ENCODE peak calls at places on chromosomes 6 and 20, in eight cellular contexts. One of them, this sample, is unnamed.

GRCh38 chr20:37990571-37991151 is 42.6 kb downstream of the TTI1 start:
- DNase-seq in anterior cingulate cortex: no peak
- DNase-seq in amniotic stem cell: no peak
- DNase-seq in fibroblast of the conjunctiva: no peak
- DNase-seq in HTR-8/SVneo: no peak
- DNase-seq in HT1080: peak; percentile 93
- DNase-seq in cardiac septum: no peak
- DNase-seq in fibroblast of lung: peak; percentile 86
- DNase-seq in this sample: no peak

GRCh38 chr6:150528648-150529285 is 70.9 kb upstream of the PLEKHG1 start:
- DNase-seq in fibroblast of lung: peak; percentile 68
- DNase-seq in HT1080: no peak
- DNase-seq in HTR-8/SVneo: peak; percentile 5
- DNase-seq in amniotic stem cell: no peak
- DNase-seq in fibroblast of the conjunctiva: peak; percentile 6
- DNase-seq in cardiac septum: peak; percentile 81
- DNase-seq in anterior cingulate cortex: no peak
- DNase-seq in this sample: no peak

GRCh38 chr20:62702886-62703852 is 5.5 kb upstream of the NTSR1 start:
- DNase-seq in cardiac septum: no peak
- DNase-seq in fibroblast of lung: peak; percentile 86
- DNase-seq in amniotic stem cell: peak; percentile 81
- DNase-seq in HT1080: peak; percentile 94
- DNase-seq in HTR-8/SVneo: peak; percentile 100
- DNase-seq in anterior cingulate cortex: no peak
- DNase-seq in fibroblast of the conjunctiva: peak; percentile 77
- DNase-seq in this sample: peak; percentile 85

GRCh38 chr6:16064687-16065086 is 64.2 kb upstream of the MYLIP start:
- DNase-seq in anterior cingulate cortex: no peak
- DNase-seq in fibroblast of the conjunctiva: no peak
- DNase-seq in HTR-8/SVneo: no peak
- DNase-seq in amniotic stem cell: no peak
- DNase-seq in fibroblast of lung: no peak
- DNase-seq in cardiac septum: no peak
- DNase-seq in HT1080: no peak
- DNase-seq in this sample: peak; percentile 65

GRCh38 chr20:60804918-60805631 is 447.0 kb upstream of the CDH4 start:
- DNase-seq in fibroblast of the conjunctiva: no peak
- DNase-seq in HTR-8/SVneo: no peak
- DNase-seq in anterior cingulate cortex: no peak
- DNase-seq in amniotic stem cell: no peak
- DNase-seq in fibroblast of lung: no peak
- DNase-seq in HT1080: no peak
- DNase-seq in cardiac septum: no peak
- DNase-seq in this sample: no peak

GRCh38 chr6:13666194-13667105 is 45.2 kb downstream of the RANBP9 start:
- DNase-seq in amniotic stem cell: no peak
- DNase-seq in cardiac septum: no peak
- DNase-seq in fibroblast of lung: peak; percentile 28
- DNase-seq in HTR-8/SVneo: no peak
- DNase-seq in anterior cingulate cortex: no peak
- DNase-seq in fibroblast of the conjunctiva: no peak
- DNase-seq in HT1080: no peak
- DNase-seq in this sample: no peak

GRCh38 chr6:149235130-149235561 is 82.4 kb upstream of the TAB2 start:
- DNase-seq in fibroblast of lung: peak; percentile 95
- DNase-seq in HT1080: peak; percentile 84
- DNase-seq in HTR-8/SVneo: peak; percentile 48
- DNase-seq in fibroblast of the conjunctiva: peak; percentile 81
- DNase-seq in anterior cingulate cortex: no peak
- DNase-seq in amniotic stem cell: no peak
- DNase-seq in cardiac septum: no peak
- DNase-seq in this sample: peak; percentile 13

GRCh38 chr20:41174373-41174772 is 37.0 kb downstream of the PLCG1 start:
- DNase-seq in cardiac septum: peak; percentile 60
- DNase-seq in anterior cingulate cortex: no peak
- DNase-seq in HTR-8/SVneo: no peak
- DNase-seq in HT1080: no peak
- DNase-seq in fibroblast of the conjunctiva: no peak
- DNase-seq in fibroblast of lung: no peak
- DNase-seq in amniotic stem cell: no peak
- DNase-seq in this sample: no peak

GRCh38 chr20:60170116-60170515 is 211.9 kb downstream of the CDH26 start:
- DNase-seq in HTR-8/SVneo: no peak
- DNase-seq in anterior cingulate cortex: no peak
- DNase-seq in amniotic stem cell: no peak
- DNase-seq in HT1080: no peak
- DNase-seq in cardiac septum: no peak
- DNase-seq in fibroblast of the conjunctiva: no peak
- DNase-seq in fibroblast of lung: no peak
- DNase-seq in this sample: no peak

GRCh38 chr20:49612127-49612738 is 44.3 kb upstream of the PTGIS start:
- DNase-seq in amniotic stem cell: no peak
- DNase-seq in cardiac septum: no peak
- DNase-seq in anterior cingulate cortex: peak; percentile 65
- DNase-seq in HTR-8/SVneo: no peak
- DNase-seq in HT1080: no peak
- DNase-seq in fibroblast of lung: no peak
- DNase-seq in fibroblast of the conjunctiva: no peak
- DNase-seq in this sample: no peak

GRCh38 chr6:159716247-159717086 is 10.8 kb upstream of the WTAP start:
- DNase-seq in anterior cingulate cortex: no peak
- DNase-seq in fibroblast of the conjunctiva: peak; percentile 96
- DNase-seq in cardiac septum: no peak
- DNase-seq in HT1080: peak; percentile 73
- DNase-seq in fibroblast of lung: peak; percentile 94
- DNase-seq in amniotic stem cell: peak; percentile 61
- DNase-seq in HTR-8/SVneo: no peak
- DNase-seq in this sample: no peak

GRCh38 chr20:56552911-56553629 is 20.0 kb downstream of the FAM209B start:
- DNase-seq in amniotic stem cell: no peak
- DNase-seq in fibroblast of the conjunctiva: no peak
- DNase-seq in anterior cingulate cortex: no peak
- DNase-seq in HT1080: no peak
- DNase-seq in cardiac septum: no peak
- DNase-seq in fibroblast of lung: no peak
- DNase-seq in HTR-8/SVneo: no peak
- DNase-seq in this sample: no peak

GRCh38 chr6:110590821-110591351 is 114.5 kb upstream of the SLC22A16 start:
- DNase-seq in HTR-8/SVneo: no peak
- DNase-seq in HT1080: peak; percentile 69
- DNase-seq in anterior cingulate cortex: no peak
- DNase-seq in amniotic stem cell: no peak
- DNase-seq in fibroblast of the conjunctiva: no peak
- DNase-seq in fibroblast of lung: peak; percentile 74
- DNase-seq in cardiac septum: no peak
- DNase-seq in this sample: no peak